ENCODE peak calls at places on chromosomes 12 and 14, in six cellular contexts. Q, Z, J, H, G and D are unnamed samples.

GRCh38 chr14:92093320-92093719 is 13.1 kb downstream of the ATXN3 start:
- DNase-seq in Q (no peak), Z (no peak), G (no peak), J (no peak), H (peak; percentile 37), D (no peak)

GRCh38 chr12:6899837-6900519 is 4.6 kb upstream of the LRRC23 start:
- DNase-seq in G (no peak), Q (peak; percentile 80), Z (no peak), H (peak; percentile 56), J (no peak), D (no peak)

GRCh38 chr12:116244001-116244400 is 33.5 kb downstream of the MED13L start:
- DNase-seq in J (no peak), G (no peak), H (no peak), Z (no peak), Q (no peak), D (no peak)

GRCh38 chr14:87351007-87351406 is 642.0 kb downstream of the GALC start:
- DNase-seq in J (no peak), Q (no peak), G (no peak), Z (no peak), H (no peak), D (no peak)

GRCh38 chr12:3032770-3033537 is 44.2 kb upstream of the TSPAN9 start:
- DNase-seq in Z (no peak), H (peak; percentile 34), Q (no peak), G (no peak), J (no peak), D (no peak)

GRCh38 chr14:77220246-77221017 is 38.8 kb downstream of the TMEM63C start:
- DNase-seq in J (no peak), Q (no peak), G (no peak), Z (no peak), H (peak; percentile 20), D (no peak)

GRCh38 chr14:75597149-75597548 is 18.7 kb downstream of the FLVCR2 start:
- DNase-seq in G (no peak), Z (no peak), H (no peak), Q (no peak), J (no peak), D (no peak)

GRCh38 chr12:83710851-83711250 is 1024.1 kb downstream of the TMTC2 start:
- DNase-seq in Z (no peak), J (no peak), H (no peak), G (no peak), Q (no peak), D (no peak)

GRCh38 chr12:46177020-46177419 is 91.8 kb downstream of the SLC38A1 start:
- DNase-seq in J (no peak), H (no peak), G (peak; percentile 25), Z (no peak), Q (no peak), D (no peak)

GRCh38 chr12:80195737-80196136 is 96.4 kb downstream of the OTOGL start:
- DNase-seq in Q (no peak), H (no peak), Z (no peak), G (no peak), J (no peak), D (no peak)

GRCh38 chr12:89893972-89894706 is 185.5 kb upstream of the ATP2B1 start:
- DNase-seq in Z (no peak), H (no peak), Q (no peak), G (peak; percentile 29), J (no peak), D (peak; percentile 75)

GRCh38 chr12:51683763-51684357 is 92.8 kb downstream of the SCN8A start:
- DNase-seq in G (no peak), Z (no peak), H (no peak), Q (no peak), J (peak; percentile 57), D (peak; percentile 78)

GRCh38 chr14:55404170-55404569 is 7.5 kb downstream of the ATG14 start:
- DNase-seq in Q (no peak), Z (no peak), J (no peak), H (no peak), G (no peak), D (no peak)

GRCh38 chr12:95248604-95249355 is 31.2 kb downstream of the VEZT start:
- DNase-seq in H (no peak), J (no peak), Q (no peak), Z (no peak), G (no peak), D (peak; percentile 78)

GRCh38 chr14:75999511-76000190 is 14.1 kb downstream of the IFT43 start:
- DNase-seq in H (no peak), G (no peak), J (no peak), Q (no peak), Z (peak; percentile 54), D (no peak)

GRCh38 chr14:34943506-34943905 is 39.3 kb upstream of the SRP54 start:
- DNase-seq in J (no peak), Q (no peak), Z (no peak), G (no peak), H (no peak), D (no peak)

GRCh38 chr12:27981874-27982273 is 9.3 kb upstream of the PTHLH start:
- DNase-seq in G (no peak), Q (no peak), J (no peak), Z (no peak), H (no peak), D (no peak)

GRCh38 chr14:74405663-74406062 is 20.3 kb downstream of the SYNDIG1L start:
- DNase-seq in H (no peak), J (no peak), Z (no peak), Q (no peak), G (no peak), D (no peak)

GRCh38 chr12:77645966-77646598 is 184.6 kb upstream of the NAV3 start:
- DNase-seq in Z (no peak), H (no peak), G (peak; percentile 9), J (no peak), Q (no peak), D (no peak)

GRCh38 chr14:100726812-100727564 is at the start of gene DLK1:
- DNase-seq in G (no peak), Q (no peak), H (no peak), J (no peak), Z (no peak), D (no peak)

GRCh38 chr12:110371408-110372055 is 32.0 kb downstream of the ANAPC7 start:
- DNase-seq in Z (peak; percentile 67), H (no peak), G (peak; percentile 74), J (no peak), Q (peak; percentile 92), D (no peak)

GRCh38 chr14:65832431-65833253 is 420.1 kb downstream of the FUT8 start:
- DNase-seq in H (peak; percentile 36), J (no peak), Q (no peak), G (no peak), Z (no peak), D (peak; percentile 32)

GRCh38 chr14:94394025-94394493 is 5.7 kb upstream of the SERPINA1 start:
- DNase-seq in G (no peak), J (no peak), Z (no peak), H (no peak), Q (no peak), D (no peak)

GRCh38 chr14:94395900-94396574 is 7.6 kb upstream of the SERPINA1 start:
- DNase-seq in J (no peak), Z (no peak), G (no peak), H (no peak), Q (no peak), D (no peak)

GRCh38 chr14:94393474-94393873 is 5.1 kb upstream of the SERPINA1 start:
- DNase-seq in H (no peak), J (no peak), G (no peak), Q (no peak), Z (no peak), D (no peak)

GRCh38 chr14:94395306-94395899 is 7.0 kb upstream of the SERPINA1 start:
- DNase-seq in H (no peak), J (no peak), G (no peak), Q (no peak), Z (no peak), D (no peak)

GRCh38 chr14:94394594-94395305 is 6.3 kb upstream of the SERPINA1 start:
- DNase-seq in J (no peak), Z (no peak), Q (no peak), H (peak; percentile 33), G (no peak), D (peak; percentile 75)
- H3K4me3 ChIP-seq in J (no peak overlapping the region), Z (no peak overlapping the region), Q (no peak overlapping the region), H (no peak overlapping the region), G (no peak overlapping the region), D (no peak overlapping the region)

DNA sequence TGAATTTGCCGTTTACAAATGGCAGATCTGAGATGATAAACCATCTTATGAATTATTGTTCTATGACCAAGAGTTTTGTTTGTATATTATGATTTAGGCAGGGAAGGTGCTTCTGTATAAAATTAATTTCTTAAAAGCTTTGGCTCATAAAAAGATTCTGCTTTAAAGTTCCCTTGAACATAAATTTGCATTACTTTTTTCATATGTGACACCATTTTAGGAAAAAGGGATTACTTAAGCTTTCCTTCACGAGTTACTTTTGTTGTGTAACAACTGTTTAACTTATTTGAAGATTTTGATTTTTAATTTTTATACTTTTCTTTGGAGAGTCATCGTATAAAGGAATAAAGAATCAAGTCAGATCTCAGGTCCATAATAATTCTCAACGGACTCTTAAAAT is 3.3 kb downstream of the ETNK1 start:
- DNase-seq in H (no peak), Z (no peak), Q (no peak), G (no peak), J (no peak), D (no peak)
- H3K4me3 ChIP-seq in H (no peak overlapping the region), Z (peak overlapping the region; percentile 96), Q (peak overlapping the region; percentile 93), G (peak overlapping the region; percentile 94), J (peak overlapping the region; percentile 96), D (no peak overlapping the region)

DNA sequence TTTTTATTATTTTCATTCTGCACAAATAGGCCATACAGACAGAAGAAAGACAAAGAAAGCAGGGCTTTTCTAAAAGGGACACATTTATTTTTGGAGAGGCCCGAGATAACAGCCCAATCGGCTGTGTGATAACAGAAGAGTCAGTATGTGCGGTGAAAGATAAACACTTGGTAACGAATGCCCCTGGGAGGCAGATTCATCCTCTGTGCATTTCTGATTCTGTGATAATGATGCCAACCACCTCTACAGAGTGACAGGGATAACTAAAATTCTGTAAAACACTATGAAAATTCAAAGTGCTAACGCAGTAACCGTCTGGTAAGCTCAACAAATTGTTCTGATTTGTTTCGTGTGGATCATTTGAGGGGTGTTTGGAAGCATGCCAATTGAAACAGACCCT is 76.4 kb downstream of the ESR2 start:
- DNase-seq in J (no peak), H (no peak), Q (no peak), Z (no peak), G (no peak), D (no peak)
- H3K4me3 ChIP-seq in J (no peak overlapping the region), H (no peak overlapping the region), Q (no peak overlapping the region), Z (no peak overlapping the region), G (no peak overlapping the region), D (no peak overlapping the region)

DNA sequence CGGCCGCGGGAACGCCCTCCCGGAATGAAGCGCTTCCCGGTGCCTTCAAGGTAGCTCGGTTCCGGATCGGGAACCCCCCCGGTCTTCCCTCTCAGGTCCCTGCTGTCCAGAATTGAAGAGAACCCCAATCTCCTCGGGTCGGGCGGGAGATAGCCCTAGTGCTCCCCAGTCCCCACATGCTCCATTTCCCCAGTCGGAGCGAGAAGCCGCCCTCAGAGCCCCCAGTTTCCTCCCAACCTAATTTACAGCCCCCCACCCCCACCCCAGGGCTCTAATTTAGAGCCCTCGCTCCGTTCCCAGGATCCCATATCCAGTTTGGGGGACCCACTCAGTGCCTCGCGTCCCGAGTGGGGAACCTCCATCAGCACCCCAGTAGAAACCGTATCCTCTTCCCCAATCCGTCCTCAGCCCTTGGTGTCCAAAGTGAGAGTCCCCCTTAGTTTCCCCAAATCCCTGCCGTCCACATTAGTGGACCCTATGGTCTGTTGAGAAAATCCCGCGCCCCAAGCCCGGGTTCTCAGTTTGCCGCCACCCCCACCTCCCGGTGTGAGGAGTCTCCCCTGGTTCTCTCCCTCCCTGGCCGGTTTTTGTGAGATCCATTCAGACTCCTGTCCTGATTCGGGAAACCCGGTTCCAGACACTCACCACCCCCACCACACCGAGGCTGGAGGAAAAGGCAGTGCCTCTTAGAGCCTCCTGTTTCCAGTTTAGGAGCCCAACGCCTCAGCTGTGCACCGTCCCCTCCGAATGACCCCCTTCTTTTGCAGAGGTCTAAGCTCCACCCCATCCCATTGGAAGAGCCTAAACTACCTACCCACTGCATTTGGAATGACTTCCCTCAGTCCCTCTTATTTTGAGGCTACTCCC is 745 bp upstream of the MSI1 start:
- DNase-seq in Z (no peak), Q (no peak), G (no peak), H (no peak), J (no peak), D (no peak)
- H3K4me3 ChIP-seq in Z (peak overlapping the region; percentile 55), Q (no peak overlapping the region), G (no peak overlapping the region), H (no peak overlapping the region), J (peak overlapping the region; percentile 59), D (no peak overlapping the region)